ENCODE peak calls at places on chromosome 16, in seven cellular contexts. One of them, this sample, is unnamed.

GRCh38 chr16:47872228-47872627 is 283.6 kb downstream of the ABCC12 start:
- DNase-seq in stimulated activated CD8-positive, alpha-beta memory T cell treated with anti-CD3 and anti-CD28 coated beads, Interleukin-7, amount 100 ng/mL, for 24 hours: no peak
- DNase-seq in putamen: no peak
- DNase-seq in WERI-Rb-1: no peak
- DNase-seq in HTR-8/SVneo: no peak
- DNase-seq in SHP77: no peak
- DNase-seq in activated T-cell treated with anti-CD3 and anti-CD28 coated beads, Interleukin-2, amount 50 U/mL, for 72 hours: no peak
- DNase-seq in this sample: no peak

GRCh38 chr16:49578435-49579024 is 204.9 kb downstream of the C16orf78 start:
- DNase-seq in stimulated activated CD8-positive, alpha-beta memory T cell treated with anti-CD3 and anti-CD28 coated beads, Interleukin-7, amount 100 ng/mL, for 24 hours: no peak
- DNase-seq in putamen: no peak
- DNase-seq in WERI-Rb-1: no peak
- DNase-seq in HTR-8/SVneo: no peak
- DNase-seq in SHP77: no peak
- DNase-seq in activated T-cell treated with anti-CD3 and anti-CD28 coated beads, Interleukin-2, amount 50 U/mL, for 72 hours: no peak
- DNase-seq in this sample: no peak

GRCh38 chr16:26365555-26365954 is 673.8 kb downstream of the HS3ST4 start:
- DNase-seq in stimulated activated CD8-positive, alpha-beta memory T cell treated with anti-CD3 and anti-CD28 coated beads, Interleukin-7, amount 100 ng/mL, for 24 hours: no peak
- DNase-seq in putamen: peak; percentile 53
- DNase-seq in WERI-Rb-1: no peak
- DNase-seq in HTR-8/SVneo: no peak
- DNase-seq in SHP77: peak; percentile 74
- DNase-seq in activated T-cell treated with anti-CD3 and anti-CD28 coated beads, Interleukin-2, amount 50 U/mL, for 72 hours: no peak
- DNase-seq in this sample: no peak

GRCh38 chr16:85612191-85612800 is 826 bp upstream of the GSE1 start:
- DNase-seq in stimulated activated CD8-positive, alpha-beta memory T cell treated with anti-CD3 and anti-CD28 coated beads, Interleukin-7, amount 100 ng/mL, for 24 hours: no peak
- DNase-seq in putamen: no peak
- DNase-seq in WERI-Rb-1: peak; percentile 71
- DNase-seq in HTR-8/SVneo: peak; percentile 98
- DNase-seq in SHP77: peak; percentile 80
- DNase-seq in activated T-cell treated with anti-CD3 and anti-CD28 coated beads, Interleukin-2, amount 50 U/mL, for 72 hours: peak; percentile 53
- DNase-seq in this sample: peak; percentile 99

GRCh38 chr16:23079683-23080221 is 69.5 kb downstream of the USP31 start:
- DNase-seq in stimulated activated CD8-positive, alpha-beta memory T cell treated with anti-CD3 and anti-CD28 coated beads, Interleukin-7, amount 100 ng/mL, for 24 hours: no peak
- DNase-seq in putamen: no peak
- DNase-seq in WERI-Rb-1: no peak
- DNase-seq in HTR-8/SVneo: no peak
- DNase-seq in SHP77: peak; percentile 50
- DNase-seq in activated T-cell treated with anti-CD3 and anti-CD28 coated beads, Interleukin-2, amount 50 U/mL, for 72 hours: no peak
- DNase-seq in this sample: no peak

GRCh38 chr16:7268182-7268581 is 64.5 kb upstream of the RBFOX1 start:
- DNase-seq in stimulated activated CD8-positive, alpha-beta memory T cell treated with anti-CD3 and anti-CD28 coated beads, Interleukin-7, amount 100 ng/mL, for 24 hours: no peak
- DNase-seq in putamen: peak; percentile 31
- DNase-seq in WERI-Rb-1: peak; percentile 51
- DNase-seq in HTR-8/SVneo: no peak
- DNase-seq in SHP77: no peak
- DNase-seq in activated T-cell treated with anti-CD3 and anti-CD28 coated beads, Interleukin-2, amount 50 U/mL, for 72 hours: no peak
- DNase-seq in this sample: no peak

GRCh38 chr16:58262592-58262991 is 32.2 kb downstream of the PRSS54 start:
- DNase-seq in stimulated activated CD8-positive, alpha-beta memory T cell treated with anti-CD3 and anti-CD28 coated beads, Interleukin-7, amount 100 ng/mL, for 24 hours: no peak
- DNase-seq in putamen: no peak
- DNase-seq in WERI-Rb-1: no peak
- DNase-seq in HTR-8/SVneo: no peak
- DNase-seq in SHP77: no peak
- DNase-seq in activated T-cell treated with anti-CD3 and anti-CD28 coated beads, Interleukin-2, amount 50 U/mL, for 72 hours: no peak
- DNase-seq in this sample: no peak

GRCh38 chr16:85366031-85366763 is 246.9 kb upstream of the GSE1 start:
- DNase-seq in stimulated activated CD8-positive, alpha-beta memory T cell treated with anti-CD3 and anti-CD28 coated beads, Interleukin-7, amount 100 ng/mL, for 24 hours: no peak
- DNase-seq in putamen: no peak
- DNase-seq in WERI-Rb-1: no peak
- DNase-seq in HTR-8/SVneo: no peak
- DNase-seq in SHP77: no peak
- DNase-seq in activated T-cell treated with anti-CD3 and anti-CD28 coated beads, Interleukin-2, amount 50 U/mL, for 72 hours: no peak
- DNase-seq in this sample: no peak

GRCh38 chr16:71542377-71542776 is 16.2 kb downstream of the CHST4 start:
- DNase-seq in stimulated activated CD8-positive, alpha-beta memory T cell treated with anti-CD3 and anti-CD28 coated beads, Interleukin-7, amount 100 ng/mL, for 24 hours: peak; percentile 18
- DNase-seq in putamen: no peak
- DNase-seq in WERI-Rb-1: peak; percentile 85
- DNase-seq in HTR-8/SVneo: peak; percentile 77
- DNase-seq in SHP77: peak; percentile 31
- DNase-seq in activated T-cell treated with anti-CD3 and anti-CD28 coated beads, Interleukin-2, amount 50 U/mL, for 72 hours: peak; percentile 70
- DNase-seq in this sample: peak; percentile 67

GRCh38 chr16:15509051-15509592 is 74.7 kb downstream of the BMERB1 start:
- DNase-seq in stimulated activated CD8-positive, alpha-beta memory T cell treated with anti-CD3 and anti-CD28 coated beads, Interleukin-7, amount 100 ng/mL, for 24 hours: no peak
- DNase-seq in putamen: peak; percentile 39
- DNase-seq in WERI-Rb-1: no peak
- DNase-seq in HTR-8/SVneo: no peak
- DNase-seq in SHP77: no peak
- DNase-seq in activated T-cell treated with anti-CD3 and anti-CD28 coated beads, Interleukin-2, amount 50 U/mL, for 72 hours: peak; percentile 35
- DNase-seq in this sample: no peak

GRCh38 chr16:85422124-85422373 is 191.1 kb upstream of the GSE1 start:
- DNase-seq in stimulated activated CD8-positive, alpha-beta memory T cell treated with anti-CD3 and anti-CD28 coated beads, Interleukin-7, amount 100 ng/mL, for 24 hours: no peak
- DNase-seq in putamen: no peak
- DNase-seq in WERI-Rb-1: peak; percentile 28
- DNase-seq in HTR-8/SVneo: no peak
- DNase-seq in SHP77: no peak
- DNase-seq in activated T-cell treated with anti-CD3 and anti-CD28 coated beads, Interleukin-2, amount 50 U/mL, for 72 hours: no peak
- DNase-seq in this sample: no peak

GRCh38 chr16:70689970-70690905 is 4.4 kb upstream of the MTSS2 start:
- DNase-seq in stimulated activated CD8-positive, alpha-beta memory T cell treated with anti-CD3 and anti-CD28 coated beads, Interleukin-7, amount 100 ng/mL, for 24 hours: no peak
- DNase-seq in putamen: no peak
- DNase-seq in WERI-Rb-1: no peak
- DNase-seq in HTR-8/SVneo: no peak
- DNase-seq in SHP77: no peak
- DNase-seq in activated T-cell treated with anti-CD3 and anti-CD28 coated beads, Interleukin-2, amount 50 U/mL, for 72 hours: no peak
- DNase-seq in this sample: no peak

GRCh38 chr16:25627641-25628040 is 64.1 kb upstream of the HS3ST4 start:
- DNase-seq in stimulated activated CD8-positive, alpha-beta memory T cell treated with anti-CD3 and anti-CD28 coated beads, Interleukin-7, amount 100 ng/mL, for 24 hours: no peak
- DNase-seq in putamen: no peak
- DNase-seq in WERI-Rb-1: no peak
- DNase-seq in HTR-8/SVneo: no peak
- DNase-seq in SHP77: no peak
- DNase-seq in activated T-cell treated with anti-CD3 and anti-CD28 coated beads, Interleukin-2, amount 50 U/mL, for 72 hours: no peak
- DNase-seq in this sample: no peak

GRCh38 chr16:75288181-75288580 is 36.8 kb upstream of the BCAR1 start:
- DNase-seq in stimulated activated CD8-positive, alpha-beta memory T cell treated with anti-CD3 and anti-CD28 coated beads, Interleukin-7, amount 100 ng/mL, for 24 hours: no peak
- DNase-seq in putamen: no peak
- DNase-seq in WERI-Rb-1: no peak
- DNase-seq in HTR-8/SVneo: no peak
- DNase-seq in SHP77: no peak
- DNase-seq in activated T-cell treated with anti-CD3 and anti-CD28 coated beads, Interleukin-2, amount 50 U/mL, for 72 hours: no peak
- DNase-seq in this sample: no peak

GRCh38 chr16:89785523-89786155 is 30.8 kb downstream of the FANCA start:
- DNase-seq in stimulated activated CD8-positive, alpha-beta memory T cell treated with anti-CD3 and anti-CD28 coated beads, Interleukin-7, amount 100 ng/mL, for 24 hours: no peak
- DNase-seq in putamen: no peak
- DNase-seq in WERI-Rb-1: no peak
- DNase-seq in HTR-8/SVneo: no peak
- DNase-seq in SHP77: no peak
- DNase-seq in activated T-cell treated with anti-CD3 and anti-CD28 coated beads, Interleukin-2, amount 50 U/mL, for 72 hours: no peak
- DNase-seq in this sample: no peak

GRCh38 chr16:47853635-47854034 is 302.2 kb downstream of the ABCC12 start:
- DNase-seq in stimulated activated CD8-positive, alpha-beta memory T cell treated with anti-CD3 and anti-CD28 coated beads, Interleukin-7, amount 100 ng/mL, for 24 hours: no peak
- DNase-seq in putamen: no peak
- DNase-seq in WERI-Rb-1: no peak
- DNase-seq in HTR-8/SVneo: no peak
- DNase-seq in SHP77: no peak
- DNase-seq in activated T-cell treated with anti-CD3 and anti-CD28 coated beads, Interleukin-2, amount 50 U/mL, for 72 hours: no peak
- DNase-seq in this sample: no peak

GRCh38 chr16:85851034-85851780 is 47.8 kb upstream of the IRF8 start:
- DNase-seq in stimulated activated CD8-positive, alpha-beta memory T cell treated with anti-CD3 and anti-CD28 coated beads, Interleukin-7, amount 100 ng/mL, for 24 hours: no peak
- DNase-seq in putamen: no peak
- DNase-seq in WERI-Rb-1: no peak
- DNase-seq in HTR-8/SVneo: no peak
- DNase-seq in SHP77: no peak
- DNase-seq in activated T-cell treated with anti-CD3 and anti-CD28 coated beads, Interleukin-2, amount 50 U/mL, for 72 hours: no peak
- DNase-seq in this sample: no peak

GRCh38 chr16:88468289-88469129 is 15.4 kb downstream of the ZFPM1 start:
- DNase-seq in stimulated activated CD8-positive, alpha-beta memory T cell treated with anti-CD3 and anti-CD28 coated beads, Interleukin-7, amount 100 ng/mL, for 24 hours: no peak
- DNase-seq in putamen: no peak
- DNase-seq in WERI-Rb-1: peak; percentile 63
- DNase-seq in HTR-8/SVneo: no peak
- DNase-seq in SHP77: no peak
- DNase-seq in activated T-cell treated with anti-CD3 and anti-CD28 coated beads, Interleukin-2, amount 50 U/mL, for 72 hours: peak; percentile 30
- DNase-seq in this sample: peak; percentile 98

GRCh38 chr16:9381399-9381798 is 290.0 kb downstream of the HAPSTR1 start:
- DNase-seq in stimulated activated CD8-positive, alpha-beta memory T cell treated with anti-CD3 and anti-CD28 coated beads, Interleukin-7, amount 100 ng/mL, for 24 hours: no peak
- DNase-seq in putamen: peak; percentile 58
- DNase-seq in WERI-Rb-1: no peak
- DNase-seq in HTR-8/SVneo: no peak
- DNase-seq in SHP77: no peak
- DNase-seq in activated T-cell treated with anti-CD3 and anti-CD28 coated beads, Interleukin-2, amount 50 U/mL, for 72 hours: no peak
- DNase-seq in this sample: no peak

GRCh38 chr16:85137323-85138072 is 25.2 kb upstream of the CIBAR2 start:
- DNase-seq in stimulated activated CD8-positive, alpha-beta memory T cell treated with anti-CD3 and anti-CD28 coated beads, Interleukin-7, amount 100 ng/mL, for 24 hours: no peak
- DNase-seq in putamen: peak; percentile 80
- DNase-seq in WERI-Rb-1: no peak
- DNase-seq in HTR-8/SVneo: no peak
- DNase-seq in SHP77: peak; percentile 62
- DNase-seq in activated T-cell treated with anti-CD3 and anti-CD28 coated beads, Interleukin-2, amount 50 U/mL, for 72 hours: no peak
- DNase-seq in this sample: no peak

GRCh38 chr16:56617212-56618085 is 8.1 kb upstream of the MT1E start:
- DNase-seq in stimulated activated CD8-positive, alpha-beta memory T cell treated with anti-CD3 and anti-CD28 coated beads, Interleukin-7, amount 100 ng/mL, for 24 hours: peak; percentile 33
- DNase-seq in putamen: no peak
- DNase-seq in WERI-Rb-1: no peak
- DNase-seq in HTR-8/SVneo: no peak
- DNase-seq in SHP77: no peak
- DNase-seq in activated T-cell treated with anti-CD3 and anti-CD28 coated beads, Interleukin-2, amount 50 U/mL, for 72 hours: peak; percentile 84
- DNase-seq in this sample: no peak

GRCh38 chr16:24013733-24014645 is 178.2 kb downstream of the PRKCB start:
- DNase-seq in stimulated activated CD8-positive, alpha-beta memory T cell treated with anti-CD3 and anti-CD28 coated beads, Interleukin-7, amount 100 ng/mL, for 24 hours: peak; percentile 26
- DNase-seq in putamen: no peak
- DNase-seq in WERI-Rb-1: peak; percentile 40
- DNase-seq in HTR-8/SVneo: no peak
- DNase-seq in SHP77: no peak
- DNase-seq in activated T-cell treated with anti-CD3 and anti-CD28 coated beads, Interleukin-2, amount 50 U/mL, for 72 hours: peak; percentile 77
- DNase-seq in this sample: no peak

GRCh38 chr16:78127130-78127529 is 27.7 kb downstream of the WWOX start:
- DNase-seq in stimulated activated CD8-positive, alpha-beta memory T cell treated with anti-CD3 and anti-CD28 coated beads, Interleukin-7, amount 100 ng/mL, for 24 hours: no peak
- DNase-seq in putamen: no peak
- DNase-seq in WERI-Rb-1: no peak
- DNase-seq in HTR-8/SVneo: no peak
- DNase-seq in SHP77: no peak
- DNase-seq in activated T-cell treated with anti-CD3 and anti-CD28 coated beads, Interleukin-2, amount 50 U/mL, for 72 hours: no peak
- DNase-seq in this sample: no peak

GRCh38 chr16:49527621-49528020 is 154.0 kb downstream of the C16orf78 start:
- DNase-seq in stimulated activated CD8-positive, alpha-beta memory T cell treated with anti-CD3 and anti-CD28 coated beads, Interleukin-7, amount 100 ng/mL, for 24 hours: no peak
- DNase-seq in putamen: no peak
- DNase-seq in WERI-Rb-1: no peak
- DNase-seq in HTR-8/SVneo: no peak
- DNase-seq in SHP77: no peak
- DNase-seq in activated T-cell treated with anti-CD3 and anti-CD28 coated beads, Interleukin-2, amount 50 U/mL, for 72 hours: no peak
- DNase-seq in this sample: no peak

GRCh38 chr16:23424292-23424958 is 28.6 kb downstream of the COG7 start:
- DNase-seq in stimulated activated CD8-positive, alpha-beta memory T cell treated with anti-CD3 and anti-CD28 coated beads, Interleukin-7, amount 100 ng/mL, for 24 hours: no peak
- DNase-seq in putamen: no peak
- DNase-seq in WERI-Rb-1: no peak
- DNase-seq in HTR-8/SVneo: no peak
- DNase-seq in SHP77: no peak
- DNase-seq in activated T-cell treated with anti-CD3 and anti-CD28 coated beads, Interleukin-2, amount 50 U/mL, for 72 hours: no peak
- DNase-seq in this sample: no peak

GRCh38 chr16:9966569-9967157 is 215.6 kb downstream of the GRIN2A start:
- DNase-seq in stimulated activated CD8-positive, alpha-beta memory T cell treated with anti-CD3 and anti-CD28 coated beads, Interleukin-7, amount 100 ng/mL, for 24 hours: no peak
- DNase-seq in putamen: no peak
- DNase-seq in WERI-Rb-1: no peak
- DNase-seq in HTR-8/SVneo: no peak
- DNase-seq in SHP77: no peak
- DNase-seq in activated T-cell treated with anti-CD3 and anti-CD28 coated beads, Interleukin-2, amount 50 U/mL, for 72 hours: peak; percentile 7
- DNase-seq in this sample: no peak

GRCh38 chr16:57255686-57256415 is 10.8 kb downstream of the ARL2BP start:
- DNase-seq in stimulated activated CD8-positive, alpha-beta memory T cell treated with anti-CD3 and anti-CD28 coated beads, Interleukin-7, amount 100 ng/mL, for 24 hours: no peak
- DNase-seq in putamen: no peak
- DNase-seq in WERI-Rb-1: no peak
- DNase-seq in HTR-8/SVneo: no peak
- DNase-seq in SHP77: no peak
- DNase-seq in activated T-cell treated with anti-CD3 and anti-CD28 coated beads, Interleukin-2, amount 50 U/mL, for 72 hours: no peak
- DNase-seq in this sample: no peak

GRCh38 chr16:50408001-50408400 is 39.2 kb upstream of the BRD7 start:
- DNase-seq in stimulated activated CD8-positive, alpha-beta memory T cell treated with anti-CD3 and anti-CD28 coated beads, Interleukin-7, amount 100 ng/mL, for 24 hours: no peak
- DNase-seq in putamen: no peak
- DNase-seq in WERI-Rb-1: no peak
- DNase-seq in HTR-8/SVneo: no peak
- DNase-seq in SHP77: no peak
- DNase-seq in activated T-cell treated with anti-CD3 and anti-CD28 coated beads, Interleukin-2, amount 50 U/mL, for 72 hours: no peak
- DNase-seq in this sample: no peak

GRCh38 chr16:30585022-30585399 is 486 bp downstream of the ZNF785 start:
- DNase-seq in stimulated activated CD8-positive, alpha-beta memory T cell treated with anti-CD3 and anti-CD28 coated beads, Interleukin-7, amount 100 ng/mL, for 24 hours: no peak
- DNase-seq in putamen: peak; percentile 42
- DNase-seq in WERI-Rb-1: peak; percentile 43
- DNase-seq in HTR-8/SVneo: no peak
- DNase-seq in SHP77: peak; percentile 32
- DNase-seq in activated T-cell treated with anti-CD3 and anti-CD28 coated beads, Interleukin-2, amount 50 U/mL, for 72 hours: no peak
- DNase-seq in this sample: no peak

GRCh38 chr16:49330562-49331201 is 42.9 kb upstream of the C16orf78 start:
- DNase-seq in stimulated activated CD8-positive, alpha-beta memory T cell treated with anti-CD3 and anti-CD28 coated beads, Interleukin-7, amount 100 ng/mL, for 24 hours: no peak
- DNase-seq in putamen: no peak
- DNase-seq in WERI-Rb-1: no peak
- DNase-seq in HTR-8/SVneo: no peak
- DNase-seq in SHP77: no peak
- DNase-seq in activated T-cell treated with anti-CD3 and anti-CD28 coated beads, Interleukin-2, amount 50 U/mL, for 72 hours: no peak
- DNase-seq in this sample: no peak

GRCh38 chr16:48105976-48106375 is 49.8 kb downstream of the ABCC12 start:
- DNase-seq in stimulated activated CD8-positive, alpha-beta memory T cell treated with anti-CD3 and anti-CD28 coated beads, Interleukin-7, amount 100 ng/mL, for 24 hours: no peak
- DNase-seq in putamen: no peak
- DNase-seq in WERI-Rb-1: no peak
- DNase-seq in HTR-8/SVneo: no peak
- DNase-seq in SHP77: no peak
- DNase-seq in activated T-cell treated with anti-CD3 and anti-CD28 coated beads, Interleukin-2, amount 50 U/mL, for 72 hours: no peak
- DNase-seq in this sample: no peak

GRCh38 chr16:17471745-17472075 is 950 bp upstream of the XYLT1 start:
- DNase-seq in stimulated activated CD8-positive, alpha-beta memory T cell treated with anti-CD3 and anti-CD28 coated beads, Interleukin-7, amount 100 ng/mL, for 24 hours: no peak
- DNase-seq in putamen: no peak
- DNase-seq in WERI-Rb-1: no peak
- DNase-seq in HTR-8/SVneo: no peak
- DNase-seq in SHP77: no peak
- DNase-seq in activated T-cell treated with anti-CD3 and anti-CD28 coated beads, Interleukin-2, amount 50 U/mL, for 72 hours: no peak
- DNase-seq in this sample: no peak

GRCh38 chr16:3020247-3020603 is at the start of gene TNFRSF12A:
- DNase-seq in stimulated activated CD8-positive, alpha-beta memory T cell treated with anti-CD3 and anti-CD28 coated beads, Interleukin-7, amount 100 ng/mL, for 24 hours: no peak
- DNase-seq in putamen: no peak
- DNase-seq in WERI-Rb-1: peak; percentile 80
- DNase-seq in HTR-8/SVneo: peak; percentile 78
- DNase-seq in SHP77: peak; percentile 68
- DNase-seq in activated T-cell treated with anti-CD3 and anti-CD28 coated beads, Interleukin-2, amount 50 U/mL, for 72 hours: peak; percentile 77
- DNase-seq in this sample: peak; percentile 74

GRCh38 chr16:81808933-81809480 is 29.9 kb downstream of the PLCG2 start:
- DNase-seq in stimulated activated CD8-positive, alpha-beta memory T cell treated with anti-CD3 and anti-CD28 coated beads, Interleukin-7, amount 100 ng/mL, for 24 hours: no peak
- DNase-seq in putamen: no peak
- DNase-seq in WERI-Rb-1: no peak
- DNase-seq in HTR-8/SVneo: no peak
- DNase-seq in SHP77: no peak
- DNase-seq in activated T-cell treated with anti-CD3 and anti-CD28 coated beads, Interleukin-2, amount 50 U/mL, for 72 hours: peak; percentile 29
- DNase-seq in this sample: no peak

GRCh38 chr16:19829844-19830703 is 54.6 kb downstream of the GPRC5B start:
- DNase-seq in stimulated activated CD8-positive, alpha-beta memory T cell treated with anti-CD3 and anti-CD28 coated beads, Interleukin-7, amount 100 ng/mL, for 24 hours: no peak
- DNase-seq in putamen: no peak
- DNase-seq in WERI-Rb-1: no peak
- DNase-seq in HTR-8/SVneo: no peak
- DNase-seq in SHP77: no peak
- DNase-seq in activated T-cell treated with anti-CD3 and anti-CD28 coated beads, Interleukin-2, amount 50 U/mL, for 72 hours: no peak
- DNase-seq in this sample: no peak